ENCODE peak calls at places on chromosomes 5 and 9, in nine cellular contexts. L is fibroblast of gingiva; Z is head of caudate nucleus; N is stimulated activated CD4-positive, alpha-beta T cell treated with anti-CD3 and anti-CD28 coated beads, Interleukin-15, amount 100 ng/mL, for 1 hour; T is NCI-H774; K is HS-27A; E is RWPE1; X is coronary artery; C is activated effector memory CD4-positive, alpha-beta T cell treated with Interleukin-2 at 50 U/mL for 16 hours. A is an unnamed sample.

GRCh38 chr5:172840778-172841154 is 6.7 kb downstream of the ERGIC1 start:
- DNase-seq in T (no peak), L (no peak), X (no peak), E (no peak), K (no peak), Z (no peak), C (no peak), N (no peak), A (no peak)

GRCh38 chr5:179258001-179258921 is 87.0 kb downstream of the ADAMTS2 start:
- DNase-seq in C (no peak), E (no peak), T (no peak), Z (peak; percentile 39), L (no peak), X (peak; percentile 69), K (no peak), N (no peak), A (no peak)

GRCh38 chr5:16457451-16457850 is 8.1 kb downstream of the ZNF622 start:
- DNase-seq in L (no peak), C (no peak), E (no peak), K (no peak), X (no peak), T (no peak), Z (no peak), N (no peak), A (no peak)

GRCh38 chr9:110099236-110099741 is 108.7 kb downstream of the C9orf152 start:
- DNase-seq in T (peak; percentile 24), E (peak; percentile 75), L (peak; percentile 77), N (no peak), K (no peak), Z (no peak), C (no peak), X (no peak), A (no peak)

GRCh38 chr5:17411436-17411835 is 86.6 kb upstream of the TAF11L2 start:
- DNase-seq in L (peak; percentile 16), T (no peak), Z (no peak), X (no peak), E (peak; percentile 9), N (no peak), K (no peak), C (no peak), A (no peak)

GRCh38 chr9:7205806-7206205 is 448.0 kb downstream of the KDM4C start:
- DNase-seq in E (no peak), Z (no peak), L (no peak), K (no peak), N (no peak), T (no peak), X (no peak), C (no peak), A (no peak)

GRCh38 chr5:95959964-95960801 is 1.5 kb downstream of the ELL2 start:
- DNase-seq in C (no peak), X (peak; percentile 77), T (no peak), E (peak; percentile 44), K (no peak), Z (no peak), L (peak; percentile 36), N (no peak), A (no peak)

GRCh38 chr5:79697222-79698164 is 7.9 kb downstream of the CMYA5 start:
- DNase-seq in Z (no peak), K (no peak), E (no peak), C (no peak), N (no peak), T (no peak), X (no peak), L (peak; percentile 56), A (no peak)

GRCh38 chr5:73938280-73938937 is 312.4 kb downstream of the ARHGEF28 start:
- DNase-seq in Z (no peak), T (no peak), C (no peak), N (no peak), E (peak; percentile 95), K (peak; percentile 76), L (peak; percentile 85), X (no peak), A (no peak)

GRCh38 chr5:100772548-100772947 is 130.5 kb downstream of the ST8SIA4 start:
- DNase-seq in K (no peak), L (no peak), E (no peak), Z (no peak), X (no peak), N (no peak), T (no peak), C (no peak), A (no peak)

GRCh38 chr9:128384801-128385492 is 13.8 kb downstream of the URM1 start:
- DNase-seq in T (no peak), N (no peak), X (no peak), E (no peak), C (no peak), L (no peak), Z (no peak), K (no peak), A (no peak)

A was measured in putamen.